ENCODE peak calls at places on chromosome 2, in six cellular contexts. W is thyroid gland, G is heart right ventricle, M is IMR-90, N is fibroblast of lung, U is heart left ventricle. K is an unnamed sample.

GRCh38 chr2:222294996-222295367 is 3.8 kb downstream of the PAX3 start:
- DNase-seq in W (no peak), G (no peak), M (no peak), N (no peak), U (no peak), K (no peak)

GRCh38 chr2:33788044-33788443 is 188.9 kb upstream of the FAM98A start:
- DNase-seq in W (no peak), G (no peak), M (peak), N (no peak), U (no peak), K (no peak)

GRCh38 chr2:106193491-106193976 is 567 bp downstream of the UXS1 start:
- DNase-seq in W (peak), G (peak), M (no peak), N (no peak), U (peak), K (no peak)

GRCh38 chr2:11417946-11418585 is 47.9 kb downstream of the E2F6 start:
- DNase-seq in W (no peak), G (no peak), M (no peak), N (peak), U (no peak), K (no peak)

GRCh38 chr2:191365089-191365488 is 119.9 kb downstream of the MYO1B start:
- DNase-seq in W (no peak), G (no peak), M (no peak), N (no peak), U (no peak), K (no peak)

GRCh38 chr2:45859682-45860081 is 208.2 kb downstream of the PRKCE start:
- DNase-seq in W (no peak), G (no peak), M (no peak), N (no peak), U (no peak), K (no peak)

GRCh38 chr2:155310589-155310988 is 612.1 kb downstream of the KCNJ3 start:
- DNase-seq in W (no peak), G (no peak), M (no peak), N (peak), U (no peak), K (no peak)

GRCh38 chr2:64654063-64654811 is 524 bp upstream of the SERTAD2 start:
- DNase-seq in W (peak), G (peak), M (peak), N (peak), U (peak), K (no peak)

GRCh38 chr2:112465373-112465772 is 16.6 kb upstream of the TTL start:
- DNase-seq in W (no peak), G (no peak), M (peak), N (peak), U (no peak), K (no peak)

GRCh38 chr2:239223330-239224248 is 177.2 kb downstream of the HDAC4 start:
- DNase-seq in W (peak), G (peak), M (peak), N (peak), U (no peak), K (no peak)

GRCh38 chr2:1738646-1739302 is 5.5 kb downstream of the PXDN start:
- DNase-seq in W (no peak), G (no peak), M (no peak), N (peak), U (no peak), K (no peak)

GRCh38 chr2:70511986-70512729 is 41.5 kb downstream of the TGFA start:
- DNase-seq in W (no peak), G (no peak), M (no peak), N (no peak), U (no peak), K (no peak)

GRCh38 chr2:20355131-20355530 is 4.5 kb upstream of the PUM2 start:
- DNase-seq in W (no peak), G (no peak), M (peak), N (peak), U (no peak), K (no peak)

GRCh38 chr2:23199115-23199918 is 185.7 kb upstream of the KLHL29 start:
- DNase-seq in W (no peak), G (no peak), M (peak), N (peak), U (no peak), K (no peak)

GRCh38 chr2:140023291-140023690 is 1243.1 kb upstream of the NXPH2 start:
- DNase-seq in W (no peak), G (no peak), M (no peak), N (no peak), U (no peak), K (no peak)

GRCh38 chr2:70115646-70116442 is 28.6 kb downstream of the PCBP1 start:
- DNase-seq in W (peak), G (peak), M (no peak), N (no peak), U (peak), K (no peak)

GRCh38 chr2:15933184-15933845 is 7.0 kb upstream of the MYCN start:
- DNase-seq in W (no peak), G (no peak), M (no peak), N (no peak), U (no peak), K (no peak)

GRCh38 chr2:8754056-8754790 is 72.4 kb downstream of the ID2 start:
- DNase-seq in W (no peak), G (no peak), M (peak), N (peak), U (no peak), K (no peak)

GRCh38 chr2:96342085-96342484 is 6.5 kb downstream of the NCAPH start:
- DNase-seq in W (no peak), G (no peak), M (peak), N (peak), U (no peak), K (no peak)

GRCh38 chr2:86592547-86593230 is 29.4 kb upstream of the CHMP3 start:
- DNase-seq in W (no peak), G (peak), M (peak), N (no peak), U (no peak), K (no peak)

GRCh38 chr2:221518201-221518936 is 53.7 kb downstream of the EPHA4 start:
- DNase-seq in W (peak), G (no peak), M (peak), N (peak), U (no peak), K (no peak)

GRCh38 chr2:174794851-174795374 is 30.6 kb upstream of the CHRNA1 start:
- DNase-seq in W (no peak), G (no peak), M (peak), N (peak), U (no peak), K (no peak)

GRCh38 chr2:33020883-33021282 is 74.1 kb downstream of the LTBP1 start:
- DNase-seq in W (no peak), G (no peak), M (no peak), N (no peak), U (no peak), K (no peak)

GRCh38 chr2:17934721-17935120 is 56.3 kb downstream of the KCNS3 start:
- DNase-seq in W (no peak), G (no peak), M (peak), N (peak), U (no peak), K (peak)

GRCh38 chr2:110983130-110983529 is 137.6 kb upstream of the BCL2L11 start:
- DNase-seq in W (no peak), G (no peak), M (no peak), N (peak), U (no peak), K (no peak)

GRCh38 chr2:114651933-114652332 is 209.5 kb downstream of the DPP10 start:
- DNase-seq in W (no peak), G (no peak), M (no peak), N (no peak), U (no peak), K (no peak)

GRCh38 chr2:134465706-134466105 is 211.8 kb downstream of the MGAT5 start:
- DNase-seq in W (no peak), G (no peak), M (no peak), N (no peak), U (no peak), K (no peak)

GRCh38 chr2:133561045-133561852 is 7.0 kb downstream of the NCKAP5 start:
- DNase-seq in W (peak), G (peak), M (peak), N (peak), U (no peak), K (no peak)

GRCh38 chr2:71226391-71226964 is 425 bp downstream of the PAIP2B start:
- DNase-seq in W (peak), G (peak), M (no peak), N (no peak), U (peak), K (no peak)

GRCh38 chr2:121363632-121364420 is 78.8 kb upstream of the TFCP2L1 start:
- DNase-seq in W (no peak), G (no peak), M (peak), N (peak), U (no peak), K (peak)

GRCh38 chr2:33478968-33479691 is 2.7 kb downstream of the RASGRP3 start:
- DNase-seq in W (peak), G (peak), M (no peak), N (no peak), U (no peak), K (no peak)

GRCh38 chr2:128808462-128809255 is 490.0 kb upstream of the HS6ST1 start:
- DNase-seq in W (no peak), G (no peak), M (peak), N (peak), U (no peak), K (peak)

GRCh38 chr2:59790186-59791142 is 763.0 kb downstream of the BCL11A start:
- DNase-seq in W (no peak), G (no peak), M (no peak), N (no peak), U (no peak), K (no peak)
- H3K27ac ChIP-seq in W (no peak), G (no peak), M (no peak), N (no peak), U (no peak), K (no peak)

GRCh38 chr2:38743672-38744398 is 7.3 kb downstream of the SRSF7 start:
- DNase-seq in W (no peak), G (no peak), M (no peak), N (no peak), U (no peak), K (no peak)

GRCh38 chr2:38741542-38741852 is 9.7 kb downstream of the SRSF7 start:
- DNase-seq in W (no peak), G (no peak), M (no peak), N (no peak), U (no peak), K (no peak)

GRCh38 chr2:38742797-38743559 is 8.2 kb downstream of the SRSF7 start:
- DNase-seq in W (no peak), G (no peak), M (no peak), N (no peak), U (no peak), K (no peak)

GRCh38 chr2:38739524-38739923 is 11.6 kb downstream of the SRSF7 start:
- DNase-seq in W (no peak), G (no peak), M (no peak), N (no peak), U (no peak), K (no peak)

DNA sequence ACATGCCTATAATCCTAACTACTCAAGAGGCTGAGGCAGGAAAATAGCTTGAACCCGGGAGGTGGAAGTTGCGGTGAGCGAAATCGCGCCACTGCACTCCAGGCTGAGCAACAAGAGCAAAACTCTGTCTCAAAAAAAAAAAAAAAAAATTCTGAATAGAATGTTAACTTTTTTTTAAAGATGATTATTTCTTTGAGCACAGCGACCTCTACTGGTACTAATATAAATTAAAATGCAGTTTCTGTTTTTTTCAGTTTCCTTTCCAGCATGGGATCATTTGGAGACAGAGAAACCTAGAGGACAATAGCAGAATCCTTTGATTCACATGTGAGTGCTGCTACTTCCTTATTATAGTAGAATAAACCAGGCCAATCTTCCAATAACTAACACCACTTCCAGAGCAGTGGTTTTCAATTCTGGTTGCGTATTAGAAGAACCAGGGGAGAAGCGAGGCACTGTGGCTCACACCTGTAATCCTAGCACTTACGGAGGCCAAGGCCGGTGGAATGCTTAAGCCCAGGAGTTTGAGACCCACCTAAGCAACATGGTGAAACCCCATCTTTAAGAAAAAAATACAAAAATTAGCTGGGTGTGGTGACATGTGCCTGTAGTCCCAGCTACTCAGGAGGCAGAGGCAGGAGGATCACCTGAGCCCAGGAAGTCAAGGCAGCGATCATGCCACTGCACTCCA is 10.2 kb downstream of the SRSF7 start:
- DNase-seq in W (peak), G (no peak), M (peak), N (peak), U (no peak), K (no peak)
- H3K27ac ChIP-seq in W (no peak), G (no peak), M (no peak), N (no peak), U (peak), K (peak)

GRCh38 chr2:171811229-171811628 is 82.8 kb downstream of the SLC25A12 start:
- DNase-seq in W (no peak), G (no peak), M (peak), N (peak), U (no peak), K (no peak)

GRCh38 chr2:171814883-171815282 is 79.2 kb downstream of the SLC25A12 start:
- DNase-seq in W (no peak), G (no peak), M (no peak), N (no peak), U (no peak), K (no peak)

GRCh38 chr2:171813729-171814128 is 80.3 kb downstream of the SLC25A12 start:
- DNase-seq in W (no peak), G (no peak), M (no peak), N (no peak), U (no peak), K (no peak)

GRCh38 chr2:171813126-171813525 is 80.9 kb downstream of the SLC25A12 start:
- DNase-seq in W (no peak), G (no peak), M (no peak), N (no peak), U (no peak), K (no peak)

DNA sequence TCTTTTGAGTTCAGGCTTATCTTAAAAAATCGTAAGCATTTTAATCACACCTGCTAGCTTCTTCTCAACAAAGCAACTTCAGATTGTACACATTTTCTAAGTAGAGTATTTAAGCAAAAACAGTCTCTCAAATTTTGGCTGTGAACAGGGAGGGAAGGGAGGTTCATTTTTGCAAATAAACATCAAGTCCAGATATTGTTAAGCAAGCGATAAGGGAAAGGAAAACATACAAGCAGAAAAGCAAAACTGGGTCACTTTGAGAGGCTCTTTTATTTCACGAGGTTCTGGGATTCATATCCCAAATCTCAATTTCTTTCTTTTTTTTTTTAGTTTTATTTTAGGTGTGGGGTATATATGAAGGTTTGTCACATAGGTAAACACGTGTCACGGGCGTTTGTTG is 79.9 kb downstream of the SLC25A12 start:
- DNase-seq in W (no peak), G (no peak), M (no peak), N (no peak), U (no peak), K (no peak)
- H3K27ac ChIP-seq in W (no peak), G (no peak), M (no peak), N (no peak), U (no peak), K (no peak)

DNA sequence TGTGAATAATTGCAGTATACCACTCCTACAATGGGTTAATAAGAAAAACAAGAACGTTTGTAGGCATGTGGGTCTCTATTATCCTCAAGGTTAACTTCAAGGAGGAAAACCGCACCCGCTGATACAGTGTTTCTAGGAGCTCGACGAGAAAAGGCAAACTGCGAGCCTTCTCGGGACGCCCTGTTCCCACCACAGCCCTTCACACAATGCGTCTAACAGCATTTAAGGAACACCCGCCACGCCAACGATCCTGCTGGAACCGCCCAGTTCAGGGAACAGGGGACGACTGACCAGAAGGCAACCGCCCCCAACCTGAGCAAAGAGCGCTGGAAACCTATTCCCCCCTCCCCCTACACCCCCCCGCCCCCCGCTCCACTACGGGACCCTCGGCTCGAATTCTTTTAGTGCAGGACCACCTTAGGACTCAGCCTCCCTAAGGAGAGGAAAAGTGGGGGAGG is 710 bp upstream of the TMSB10 start:
- DNase-seq in W (peak), G (peak), M (peak), N (peak), U (peak), K (no peak)
- H3K27ac ChIP-seq in W (peak), G (peak), M (peak), N (peak), U (peak), K (peak)

DNA sequence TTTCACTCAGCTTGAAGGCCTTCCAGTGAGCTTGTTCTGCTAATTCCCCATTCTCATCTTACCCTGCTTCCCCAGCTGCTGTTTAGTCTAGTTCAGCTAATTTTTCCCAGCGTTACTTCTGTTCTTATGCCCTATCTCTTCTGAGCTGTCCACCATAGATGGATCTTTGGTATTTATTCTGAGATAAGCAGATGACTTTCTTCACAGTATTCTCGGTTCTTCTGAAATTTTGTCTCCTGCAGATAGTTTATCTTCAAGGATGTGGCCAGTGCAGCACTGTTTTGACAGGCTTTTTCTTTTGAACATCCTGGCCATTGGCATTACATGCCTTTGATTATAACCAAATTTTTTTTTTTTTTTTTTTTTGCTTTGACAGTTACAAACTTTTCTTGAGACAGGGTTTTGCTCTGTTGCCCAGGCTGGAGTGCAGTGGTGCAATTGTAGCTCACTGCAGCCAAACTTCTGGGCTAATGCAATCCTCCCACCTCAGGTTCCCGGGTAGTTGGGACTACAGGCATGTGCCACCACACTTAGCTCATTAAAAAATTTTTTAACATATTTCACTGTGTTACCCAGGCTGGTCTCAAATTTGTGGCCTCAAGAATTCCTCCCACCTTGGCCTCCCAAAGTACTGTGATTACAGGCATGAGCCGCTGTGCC is 134.3 kb downstream of the WDSUB1 start:
- DNase-seq in W (peak), G (no peak), M (no peak), N (no peak), U (no peak), K (no peak)
- H3K27ac ChIP-seq in W (peak), G (no peak), M (no peak), N (no peak), U (no peak), K (peak)

GRCh38 chr2:232571026-232571474 is 20.6 kb downstream of the EIF4E2 start:
- DNase-seq in W (peak), G (no peak), M (peak), N (no peak), U (no peak), K (no peak)
- H3K27ac ChIP-seq in W (no peak), G (no peak), M (no peak), N (no peak), U (no peak), K (no peak)

DNA sequence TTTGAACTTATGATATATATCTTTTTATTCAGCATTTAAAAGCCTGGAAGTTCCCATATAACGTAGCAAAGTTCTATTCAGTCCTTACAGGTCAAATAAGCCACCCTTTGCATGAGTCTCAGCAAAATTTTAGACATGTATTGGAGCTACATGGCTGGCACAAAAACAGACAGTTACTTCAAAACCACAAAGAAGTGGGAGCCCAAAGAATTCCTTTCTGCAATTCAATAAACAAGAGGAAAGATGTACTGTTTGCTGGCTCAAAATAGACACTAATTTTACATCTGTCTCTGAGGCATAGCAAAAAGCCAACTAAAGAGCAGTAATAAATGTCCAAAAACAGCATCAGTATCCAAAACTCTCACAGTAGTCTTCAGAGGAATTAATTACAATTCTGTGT is 87.0 kb downstream of the ZEB2 start:
- DNase-seq in W (no peak), G (no peak), M (no peak), N (no peak), U (no peak), K (no peak)
- H3K27ac ChIP-seq in W (no peak), G (no peak), M (no peak), N (no peak), U (no peak), K (no peak)

GRCh38 chr2:47272905-47273758 is 118.0 kb upstream of the STPG4 start:
- DNase-seq in W (no peak), G (no peak), M (no peak), N (no peak), U (no peak), K (no peak)
- H3K27ac ChIP-seq in W (no peak), G (peak), M (no peak), N (no peak), U (peak), K (peak)

DNA sequence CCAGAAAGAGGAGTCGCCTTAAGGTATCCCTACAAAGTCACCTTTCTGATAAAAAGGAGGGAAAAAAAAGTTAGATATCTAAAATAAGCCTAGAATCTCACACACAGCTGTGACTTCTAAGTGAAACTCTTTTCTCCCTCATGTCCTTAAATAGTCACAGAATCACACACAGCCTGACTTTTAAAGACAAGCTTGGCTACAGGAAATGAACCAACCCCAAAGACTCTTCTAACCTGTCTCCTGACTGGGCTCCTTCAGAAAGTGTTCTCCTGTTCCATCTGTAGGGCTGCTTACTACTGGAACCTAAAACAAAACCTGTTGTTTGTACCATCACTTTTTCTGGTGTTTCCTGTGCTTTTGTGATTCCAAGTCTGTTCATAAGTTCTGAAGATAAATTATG is 62.7 kb upstream of the NRP2 start:
- DNase-seq in W (no peak), G (no peak), M (no peak), N (no peak), U (no peak), K (no peak)
- H3K27ac ChIP-seq in W (no peak), G (no peak), M (no peak), N (no peak), U (no peak), K (no peak)

GRCh38 chr2:10320933-10321332 is 18.2 kb downstream of the HPCAL1 start:
- DNase-seq in W (no peak), G (no peak), M (no peak), N (no peak), U (no peak), K (no peak)
- H3K27ac ChIP-seq in W (no peak), G (no peak), M (no peak), N (no peak), U (no peak), K (no peak)

K was measured in epithelial cell of prostate.